ENCODE peak calls at places on chromosomes 7 and 10, in four cellular contexts. K is colonic mucosa, U is Karpas-422, B is GM23248. R is an unnamed sample.

GRCh38 chr10:69222157-69223027 is 2.3 kb downstream of the HKDC1 start:
- DNase-seq in K (peak), B (peak), U (peak), R (peak)

GRCh38 chr7:92611735-92612134 is 21.5 kb upstream of the FAM133B start:
- DNase-seq in B (no peak), K (no peak), U (no peak), R (no peak)

GRCh38 chr7:52962402-52962801 is 73.0 kb upstream of the POM121L12 start:
- DNase-seq in K (no peak), B (no peak), U (no peak), R (no peak)

GRCh38 chr7:24372973-24373372 is 89.0 kb downstream of the NPY start:
- DNase-seq in B (no peak), U (no peak), K (no peak), R (no peak)

GRCh38 chr7:497346-497745 is 22.3 kb downstream of the PDGFA start:
- DNase-seq in B (no peak), K (no peak), U (no peak), R (no peak)

GRCh38 chr10:44706745-44707144 is 204.4 kb upstream of the TMEM72 start:
- DNase-seq in K (no peak), U (no peak), B (peak), R (peak)

GRCh38 chr10:18303851-18304800 is 163.9 kb downstream of the CACNB2 start:
- DNase-seq in U (no peak), K (no peak), B (no peak), R (no peak)

GRCh38 chr7:79786187-79786586 is 332.7 kb upstream of the MAGI2 start:
- DNase-seq in B (peak), K (no peak), U (no peak), R (no peak)

GRCh38 chr10:80173441-80173840 is 31.9 kb downstream of the ANXA11 start:
- DNase-seq in K (no peak), B (no peak), U (no peak), R (no peak)

GRCh38 chr10:61899997-61900828 is 1.3 kb upstream of the ARID5B start:
- DNase-seq in B (peak), K (peak), U (peak), R (peak)

GRCh38 chr7:133674079-133674478 is 421.2 kb downstream of the EXOC4 start:
- DNase-seq in U (no peak), B (no peak), K (no peak), R (no peak)

DNA sequence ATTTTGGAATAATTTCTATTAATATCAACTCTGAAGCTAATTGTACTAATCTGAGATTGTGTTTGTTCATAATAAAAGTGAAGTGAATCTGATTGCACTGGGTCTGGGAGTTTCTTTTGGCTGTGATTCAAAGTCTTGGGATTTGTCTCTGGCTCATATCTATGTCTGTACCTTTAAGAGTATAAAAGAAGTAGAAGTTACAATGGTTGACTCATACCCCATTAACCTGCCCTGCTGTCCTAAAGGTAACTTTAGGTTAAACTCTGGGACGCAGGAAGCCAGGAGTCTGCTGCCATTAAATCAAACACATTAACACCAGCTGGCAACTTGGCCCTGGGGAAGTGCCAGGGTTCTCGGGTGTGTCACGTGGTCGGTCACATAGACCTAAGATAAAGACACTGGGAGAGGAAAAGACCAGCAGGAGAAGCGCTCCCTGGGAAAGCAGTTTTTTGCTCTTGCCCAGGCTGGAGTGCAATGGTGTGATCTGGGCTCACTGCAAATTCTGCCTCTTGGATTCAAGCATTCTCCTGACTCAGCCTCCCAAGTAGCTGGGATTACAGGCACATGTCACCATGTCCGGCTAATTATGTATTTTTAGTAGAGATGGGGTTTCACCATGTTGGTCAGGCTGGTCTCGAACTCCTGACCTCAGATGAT is 17.8 kb downstream of the SCD start:
- DNase-seq in K (peak), U (no peak), B (peak), R (peak)
- H3K9ac ChIP-seq in K (no peak), U (no peak), B (no peak), R (no peak)

DNA sequence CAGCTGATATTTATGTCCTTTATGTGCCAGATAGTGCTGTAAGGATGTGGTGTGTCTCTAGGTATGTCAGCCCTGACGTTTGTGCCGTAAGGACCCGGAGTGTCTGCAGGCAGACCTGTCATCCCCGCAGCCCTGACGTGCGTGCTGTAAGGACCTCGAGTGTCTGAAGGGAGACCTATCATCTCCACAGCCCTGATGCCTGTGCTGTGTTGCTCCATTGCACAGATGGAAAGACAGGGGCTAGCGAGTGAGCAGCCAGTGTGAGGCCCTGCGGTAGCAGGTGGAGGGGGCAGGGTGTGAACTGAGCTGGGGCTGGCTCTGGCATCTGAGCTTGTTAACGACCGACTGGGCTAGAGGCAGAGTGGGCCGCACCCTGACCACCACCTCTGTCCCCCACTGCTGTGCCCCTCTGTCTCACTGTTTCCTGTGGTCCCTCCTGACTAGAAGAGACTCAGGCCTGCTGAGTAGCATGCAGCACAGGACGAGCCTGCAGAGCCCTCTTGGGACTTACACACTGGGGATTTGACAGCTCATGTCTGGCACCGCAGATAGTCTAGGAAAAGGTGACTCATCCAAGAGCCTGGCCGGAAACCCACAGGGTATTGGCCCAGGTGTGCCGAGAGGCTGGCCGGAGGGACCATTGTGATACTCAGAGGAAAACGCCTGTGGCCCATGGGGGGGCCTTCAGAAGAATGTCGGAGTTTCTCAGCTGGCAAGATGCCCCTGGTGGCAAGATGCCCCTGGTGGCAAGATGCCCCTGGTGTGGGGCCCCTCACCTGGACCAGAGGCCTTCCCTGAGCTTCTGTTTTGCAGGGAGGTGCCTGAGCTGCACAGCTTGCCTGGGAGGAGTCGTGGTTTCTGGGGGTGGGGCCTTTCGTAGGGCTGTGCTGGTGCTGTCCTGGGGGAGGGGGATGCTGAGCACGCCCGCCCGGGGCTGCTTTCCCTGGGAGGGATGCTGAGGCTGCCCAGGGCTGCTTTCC is 34.3 kb downstream of the INPP5A start:
- DNase-seq in K (peak), B (peak), U (peak), R (peak)
- H3K27ac ChIP-seq in K (no peak), B (no peak), U (peak), R (no peak)

GRCh38 chr7:22732556-22733126 is 5.6 kb downstream of the IL6 start:
- DNase-seq in U (no peak), B (peak), K (no peak), R (peak)

GRCh38 chr7:22730921-22731654 is 4.1 kb downstream of the IL6 start:
- DNase-seq in U (peak), B (peak), K (no peak), R (peak)

GRCh38 chr7:22733761-22734160 is 6.8 kb downstream of the IL6 start:
- DNase-seq in U (no peak), B (no peak), K (no peak), R (no peak)

GRCh38 chr7:22729180-22729579 is 2.2 kb downstream of the IL6 start:
- DNase-seq in K (no peak), U (peak), B (peak), R (no peak)

DNA sequence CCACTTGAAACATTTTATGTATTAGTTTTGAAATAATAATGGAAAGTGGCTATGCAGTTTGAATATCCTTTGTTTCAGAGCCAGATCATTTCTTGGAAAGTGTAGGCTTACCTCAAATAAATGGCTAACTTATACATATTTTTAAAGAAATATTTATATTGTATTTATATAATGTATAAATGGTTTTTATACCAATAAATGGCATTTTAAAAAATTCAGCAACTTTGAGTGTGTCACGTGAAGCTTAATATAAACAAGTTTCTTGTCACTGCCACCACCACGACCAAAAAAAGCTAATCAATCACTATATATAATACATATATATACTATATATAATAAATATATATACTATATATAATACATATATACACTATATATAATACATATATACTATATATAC is 4.8 kb downstream of the IL6 start:
- DNase-seq in B (no peak), K (no peak), U (peak), R (no peak)
- H3K9ac ChIP-seq in B (no peak), K (no peak), U (no peak), R (no peak)

GRCh38 chr10:89245802-89246201 is 5.8 kb downstream of the LIPA start:
- DNase-seq in K (no peak), B (peak), U (peak), R (no peak)

GRCh38 chr10:89252225-89252585 is 630 bp upstream of the LIPA start:
- DNase-seq in U (no peak), K (no peak), B (no peak), R (no peak)

GRCh38 chr10:89249066-89249465 is 2.5 kb downstream of the LIPA start:
- DNase-seq in U (no peak), K (no peak), B (no peak), R (no peak)

GRCh38 chr10:89251417-89252224 is at the start of gene LIPA:
- DNase-seq in B (peak), K (peak), U (peak), R (peak)

GRCh38 chr10:89250814-89251416 is 660 bp downstream of the LIPA start:
- DNase-seq in K (no peak), U (peak), B (peak), R (peak)
- H3K27ac ChIP-seq in K (peak), U (no peak), B (no peak), R (peak)

DNA sequence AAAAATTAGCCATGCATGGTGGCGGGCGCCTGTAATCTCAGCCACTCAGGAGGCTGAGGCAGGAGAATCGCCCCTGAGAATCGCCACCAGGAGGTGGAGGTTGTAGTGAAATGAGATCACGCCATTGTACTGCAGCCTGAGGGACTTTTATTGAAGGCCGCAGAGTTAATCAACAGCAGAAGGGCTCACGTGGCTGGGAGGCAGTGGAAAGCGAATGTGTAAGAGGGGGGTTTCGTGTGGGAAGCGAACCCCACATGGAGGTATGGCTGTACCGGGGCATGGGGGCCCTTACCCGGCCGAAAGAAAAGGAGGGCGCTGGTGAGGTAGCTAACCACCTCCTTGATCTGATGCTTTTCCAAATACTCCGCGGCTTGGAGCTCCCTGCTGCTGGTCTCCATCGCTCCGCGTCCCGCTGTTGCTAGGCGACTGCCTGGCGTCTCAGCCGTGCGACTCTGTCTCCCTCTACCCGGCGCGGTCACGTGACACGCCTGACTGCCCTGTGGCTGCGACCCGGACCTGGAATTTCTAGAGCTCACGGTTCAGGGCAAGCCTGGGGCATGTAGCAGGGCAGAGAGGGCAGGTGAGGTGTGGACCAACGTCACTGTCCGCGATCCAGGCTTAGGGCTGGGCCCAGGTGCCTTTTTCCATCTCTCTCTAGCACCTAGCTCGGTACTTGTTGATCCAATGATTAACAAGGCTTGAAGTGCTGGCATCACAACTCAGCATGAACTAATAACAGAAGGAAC is at the start of gene EFCAB10:
- DNase-seq in U (no peak), B (peak), K (peak), R (peak)
- H3K9ac ChIP-seq in U (no peak), B (peak), K (no peak), R (no peak)

DNA sequence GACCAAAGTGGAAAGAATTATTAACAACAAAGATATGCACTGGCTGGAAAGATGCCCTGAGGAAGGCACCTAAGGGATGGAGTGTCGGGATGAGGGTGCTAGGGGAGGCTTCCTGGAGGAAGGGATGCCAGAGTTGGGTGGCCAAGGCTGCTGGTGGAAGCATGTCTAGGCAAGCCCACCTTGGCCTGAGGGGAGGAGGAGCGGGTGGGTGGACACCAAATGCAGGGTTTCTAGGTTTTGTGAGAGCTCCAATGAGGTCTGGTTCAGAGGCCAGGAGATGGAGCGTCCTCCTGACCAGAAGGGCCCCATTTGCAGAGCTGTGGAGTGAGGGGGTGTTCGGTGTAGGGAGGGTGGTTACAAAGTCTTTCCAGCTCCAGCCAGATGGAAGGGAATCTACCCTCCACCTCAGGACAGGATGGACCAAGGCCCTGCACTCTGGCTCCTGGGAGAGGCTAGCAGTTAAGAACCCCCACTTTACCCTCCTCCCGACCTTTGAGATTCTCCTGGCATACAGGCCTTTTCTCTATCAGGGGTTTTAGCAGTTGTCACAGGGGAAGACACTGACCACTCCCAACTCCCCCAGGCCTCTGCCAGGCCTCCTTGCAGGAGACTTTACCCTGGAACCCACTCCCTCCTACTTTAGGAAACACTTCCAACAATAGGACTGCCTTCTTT is 3.0 kb upstream of the DDIT4 start:
- DNase-seq in B (no peak), K (no peak), U (no peak), R (peak)
- H3K27ac ChIP-seq in B (no peak), K (no peak), U (no peak), R (peak)

GRCh38 chr7:130290745-130291144 is 2.2 kb upstream of the CPA4 start:
- DNase-seq in K (no peak), B (peak), U (no peak), R (peak)
- H3K9ac ChIP-seq in K (no peak), B (no peak), U (no peak), R (no peak)

GRCh38 chr10:70682920-70683600 is 10.8 kb downstream of the ADAMTS14 start:
- DNase-seq in B (no peak), U (no peak), K (no peak), R (peak)
- H3K27ac ChIP-seq in B (no peak), U (no peak), K (no peak), R (no peak)